ENCODE peak calls at places on chromosomes 16 and 17, in six cellular contexts. M is stimulated activated CD8-positive, alpha-beta memory T cell treated with anti-CD3 and anti-CD28 coated beads, Interleukin-7, amount 100 ng/mL, for 1 hour; C is H54; V is posterior cingulate gyrus; R is myocyte; A is activated naive CD8-positive, alpha-beta T cell treated with anti-CD3 and anti-CD28 coated beads, Interleukin-2, amount 50 U/mL, for 24 hours. I is an unnamed sample.

GRCh38 chr17:18182978-18183333 is 672 bp upstream of the ALKBH5 start:
- DNase-seq in M (peak), C (peak), V (peak), R (peak), A (peak), I (no peak)

GRCh38 chr17:19719365-19720209 is 3.2 kb upstream of the SLC47A2 start:
- DNase-seq in M (no peak), C (peak), V (no peak), R (no peak), A (no peak), I (no peak)

GRCh38 chr16:85888405-85889331 is 10.3 kb upstream of the IRF8 start:
- DNase-seq in M (no peak), C (peak), V (no peak), R (no peak), A (peak), I (no peak)

GRCh38 chr16:29820271-29820701 is at the start of gene MVP:
- DNase-seq in M (no peak), C (no peak), V (no peak), R (peak), A (peak), I (no peak)

GRCh38 chr16:9687737-9688319 is 494.4 kb downstream of the GRIN2A start:
- DNase-seq in M (no peak), C (no peak), V (no peak), R (no peak), A (no peak), I (no peak)

GRCh38 chr16:81928975-81929374 is 82.3 kb downstream of the SDR42E1 start:
- DNase-seq in M (no peak), C (no peak), V (no peak), R (no peak), A (peak), I (no peak)

GRCh38 chr16:75559564-75560372 is 3.7 kb upstream of the TMEM231 start:
- DNase-seq in M (no peak), C (peak), V (no peak), R (peak), A (no peak), I (no peak)

GRCh38 chr17:76005263-76006149 is 4.9 kb downstream of the CDK3 start:
- DNase-seq in M (peak), C (peak), V (peak), R (peak), A (peak), I (peak)

GRCh38 chr16:48318630-48319029 is 66.6 kb downstream of the SIAH1 start:
- DNase-seq in M (no peak), C (no peak), V (no peak), R (no peak), A (no peak), I (no peak)

GRCh38 chr17:70426752-70427151 is 257.4 kb downstream of the KCNJ2 start:
- DNase-seq in M (no peak), C (no peak), V (no peak), R (no peak), A (no peak), I (no peak)

GRCh38 chr17:46733837-46734516 is 84.5 kb downstream of the WNT3 start:
- DNase-seq in M (no peak), C (no peak), V (no peak), R (no peak), A (no peak), I (no peak)

GRCh38 chr17:78924481-78925151 is 571 bp downstream of the TIMP2 start:
- DNase-seq in M (no peak), C (no peak), V (no peak), R (peak), A (no peak), I (no peak)

GRCh38 chr17:73786286-73786743 is 142.1 kb upstream of the SDK2 start:
- DNase-seq in M (no peak), C (no peak), V (peak), R (no peak), A (no peak), I (no peak)

GRCh38 chr17:72338847-72339790 is 218.3 kb downstream of the SOX9 start:
- DNase-seq in M (no peak), C (peak), V (no peak), R (peak), A (no peak), I (no peak)

GRCh38 chr17:71801301-71801700 is 319.5 kb upstream of the SOX9 start:
- DNase-seq in M (no peak), C (peak), V (no peak), R (peak), A (no peak), I (no peak)

GRCh38 chr17:45225964-45226530 is 4.4 kb downstream of the FMNL1 start:
- DNase-seq in M (peak), C (no peak), V (no peak), R (peak), A (peak), I (no peak)

GRCh38 chr16:15041260-15042011 is 14.4 kb downstream of the NTAN1 start:
- DNase-seq in M (no peak), C (no peak), V (peak), R (peak), A (no peak), I (no peak)

GRCh38 chr16:4180511-4180910 is 61.4 kb downstream of the SRL start:
- DNase-seq in M (no peak), C (no peak), V (peak), R (no peak), A (no peak), I (no peak)

GRCh38 chr16:54931041-54931756 is 534 bp downstream of the IRX5 start:
- DNase-seq in M (no peak), C (peak), V (no peak), R (peak), A (no peak), I (no peak)